ENCODE peak calls at places on chromosomes 5 and 9, in eight cellular contexts. One of them, this sample, is unnamed.

GRCh38 chr9:116064970-116065369 is 88.6 kb upstream of the PAPPA start:
- DNase-seq in mesothelial cell of epicardium: no peak
- DNase-seq in NCI-H460: no peak
- DNase-seq in lower leg skin: no peak
- DNase-seq in HTR-8/SVneo: no peak
- DNase-seq in spleen: no peak
- DNase-seq in dermis microvascular lymphatic vessel endothelial cell: no peak
- DNase-seq in fibroblast of lung: no peak
- DNase-seq in this sample: no peak

GRCh38 chr5:100749771-100750284 is 153.3 kb downstream of the ST8SIA4 start:
- DNase-seq in mesothelial cell of epicardium: no peak
- DNase-seq in NCI-H460: no peak
- DNase-seq in lower leg skin: no peak
- DNase-seq in HTR-8/SVneo: no peak
- DNase-seq in spleen: no peak
- DNase-seq in dermis microvascular lymphatic vessel endothelial cell: no peak
- DNase-seq in fibroblast of lung: no peak
- DNase-seq in this sample: no peak

GRCh38 chr5:54658014-54658413 is 140.5 kb downstream of the SNX18 start:
- DNase-seq in mesothelial cell of epicardium: no peak
- DNase-seq in NCI-H460: no peak
- DNase-seq in lower leg skin: peak
- DNase-seq in HTR-8/SVneo: peak
- DNase-seq in spleen: no peak
- DNase-seq in dermis microvascular lymphatic vessel endothelial cell: peak
- DNase-seq in fibroblast of lung: peak
- DNase-seq in this sample: no peak

GRCh38 chr5:150523472-150524350 is 15.8 kb downstream of the NDST1 start:
- DNase-seq in mesothelial cell of epicardium: no peak
- DNase-seq in NCI-H460: peak
- DNase-seq in lower leg skin: no peak
- DNase-seq in HTR-8/SVneo: peak
- DNase-seq in spleen: no peak
- DNase-seq in dermis microvascular lymphatic vessel endothelial cell: peak
- DNase-seq in fibroblast of lung: peak
- DNase-seq in this sample: no peak

GRCh38 chr9:121280715-121281613 is 13.0 kb downstream of the GSN start:
- DNase-seq in mesothelial cell of epicardium: no peak
- DNase-seq in NCI-H460: no peak
- DNase-seq in lower leg skin: no peak
- DNase-seq in HTR-8/SVneo: no peak
- DNase-seq in spleen: no peak
- DNase-seq in dermis microvascular lymphatic vessel endothelial cell: no peak
- DNase-seq in fibroblast of lung: no peak
- DNase-seq in this sample: no peak

GRCh38 chr5:72325566-72326297 is 5.6 kb downstream of the PTCD2 start:
- DNase-seq in mesothelial cell of epicardium: no peak
- DNase-seq in NCI-H460: no peak
- DNase-seq in lower leg skin: no peak
- DNase-seq in HTR-8/SVneo: no peak
- DNase-seq in spleen: no peak
- DNase-seq in dermis microvascular lymphatic vessel endothelial cell: peak
- DNase-seq in fibroblast of lung: peak
- DNase-seq in this sample: no peak

GRCh38 chr9:37602817-37603216 is 10.4 kb upstream of the TOMM5 start:
- DNase-seq in mesothelial cell of epicardium: no peak
- DNase-seq in NCI-H460: no peak
- DNase-seq in lower leg skin: peak
- DNase-seq in HTR-8/SVneo: no peak
- DNase-seq in spleen: no peak
- DNase-seq in dermis microvascular lymphatic vessel endothelial cell: no peak
- DNase-seq in fibroblast of lung: no peak
- DNase-seq in this sample: no peak

GRCh38 chr9:70574222-70574837 is 159.9 kb upstream of the KLF9 start:
- DNase-seq in mesothelial cell of epicardium: no peak
- DNase-seq in NCI-H460: no peak
- DNase-seq in lower leg skin: no peak
- DNase-seq in HTR-8/SVneo: no peak
- DNase-seq in spleen: no peak
- DNase-seq in dermis microvascular lymphatic vessel endothelial cell: peak
- DNase-seq in fibroblast of lung: peak
- DNase-seq in this sample: no peak

GRCh38 chr5:32163785-32164184 is 10.3 kb downstream of the GOLPH3 start:
- DNase-seq in mesothelial cell of epicardium: no peak
- DNase-seq in NCI-H460: no peak
- DNase-seq in lower leg skin: no peak
- DNase-seq in HTR-8/SVneo: no peak
- DNase-seq in spleen: no peak
- DNase-seq in dermis microvascular lymphatic vessel endothelial cell: no peak
- DNase-seq in fibroblast of lung: no peak
- DNase-seq in this sample: no peak

GRCh38 chr5:32687167-32687831 is 23.8 kb upstream of the NPR3 start:
- DNase-seq in mesothelial cell of epicardium: no peak
- DNase-seq in NCI-H460: no peak
- DNase-seq in lower leg skin: no peak
- DNase-seq in HTR-8/SVneo: no peak
- DNase-seq in spleen: no peak
- DNase-seq in dermis microvascular lymphatic vessel endothelial cell: peak
- DNase-seq in fibroblast of lung: no peak
- DNase-seq in this sample: no peak

GRCh38 chr5:172802585-172803176 is 31.4 kb upstream of the ERGIC1 start:
- DNase-seq in mesothelial cell of epicardium: no peak
- DNase-seq in NCI-H460: no peak
- DNase-seq in lower leg skin: no peak
- DNase-seq in HTR-8/SVneo: no peak
- DNase-seq in spleen: no peak
- DNase-seq in dermis microvascular lymphatic vessel endothelial cell: no peak
- DNase-seq in fibroblast of lung: peak
- DNase-seq in this sample: no peak

GRCh38 chr9:133429641-133430161 is 7.5 kb downstream of the ADAMTS13 start:
- DNase-seq in mesothelial cell of epicardium: peak
- DNase-seq in NCI-H460: no peak
- DNase-seq in lower leg skin: no peak
- DNase-seq in HTR-8/SVneo: peak
- DNase-seq in spleen: peak
- DNase-seq in dermis microvascular lymphatic vessel endothelial cell: peak
- DNase-seq in fibroblast of lung: no peak
- DNase-seq in this sample: no peak

GRCh38 chr5:180178516-180179398 is 30.3 kb downstream of the RASGEF1C start:
- DNase-seq in mesothelial cell of epicardium: no peak
- DNase-seq in NCI-H460: no peak
- DNase-seq in lower leg skin: no peak
- DNase-seq in HTR-8/SVneo: no peak
- DNase-seq in spleen: peak
- DNase-seq in dermis microvascular lymphatic vessel endothelial cell: no peak
- DNase-seq in fibroblast of lung: no peak
- DNase-seq in this sample: no peak

GRCh38 chr5:172284275-172284971 is 859 bp upstream of the UBTD2 start:
- DNase-seq in mesothelial cell of epicardium: peak
- DNase-seq in NCI-H460: no peak
- DNase-seq in lower leg skin: peak
- DNase-seq in HTR-8/SVneo: peak
- DNase-seq in spleen: peak
- DNase-seq in dermis microvascular lymphatic vessel endothelial cell: peak
- DNase-seq in fibroblast of lung: no peak
- DNase-seq in this sample: no peak

GRCh38 chr5:112142769-112143270 is 276.3 kb downstream of the EPB41L4A start:
- DNase-seq in mesothelial cell of epicardium: no peak
- DNase-seq in NCI-H460: no peak
- DNase-seq in lower leg skin: no peak
- DNase-seq in HTR-8/SVneo: no peak
- DNase-seq in spleen: no peak
- DNase-seq in dermis microvascular lymphatic vessel endothelial cell: peak
- DNase-seq in fibroblast of lung: peak
- DNase-seq in this sample: no peak

GRCh38 chr9:124279531-124280175 is 21.9 kb downstream of the NEK6 start:
- DNase-seq in mesothelial cell of epicardium: no peak
- DNase-seq in NCI-H460: no peak
- DNase-seq in lower leg skin: no peak
- DNase-seq in HTR-8/SVneo: no peak
- DNase-seq in spleen: no peak
- DNase-seq in dermis microvascular lymphatic vessel endothelial cell: peak
- DNase-seq in fibroblast of lung: no peak
- DNase-seq in this sample: no peak

GRCh38 chr5:180155331-180155881 is 53.6 kb downstream of the RASGEF1C start:
- DNase-seq in mesothelial cell of epicardium: peak
- DNase-seq in NCI-H460: no peak
- DNase-seq in lower leg skin: peak
- DNase-seq in HTR-8/SVneo: no peak
- DNase-seq in spleen: no peak
- DNase-seq in dermis microvascular lymphatic vessel endothelial cell: no peak
- DNase-seq in fibroblast of lung: no peak
- DNase-seq in this sample: peak

GRCh38 chr9:18463991-18464390 is 10.0 kb upstream of the ADAMTSL1 start:
- DNase-seq in mesothelial cell of epicardium: no peak
- DNase-seq in NCI-H460: no peak
- DNase-seq in lower leg skin: no peak
- DNase-seq in HTR-8/SVneo: no peak
- DNase-seq in spleen: no peak
- DNase-seq in dermis microvascular lymphatic vessel endothelial cell: no peak
- DNase-seq in fibroblast of lung: peak
- DNase-seq in this sample: no peak

GRCh38 chr5:153982206-153982605 is 56.5 kb downstream of the FAM114A2 start:
- DNase-seq in mesothelial cell of epicardium: no peak
- DNase-seq in NCI-H460: no peak
- DNase-seq in lower leg skin: no peak
- DNase-seq in HTR-8/SVneo: no peak
- DNase-seq in spleen: no peak
- DNase-seq in dermis microvascular lymphatic vessel endothelial cell: no peak
- DNase-seq in fibroblast of lung: no peak
- DNase-seq in this sample: no peak

GRCh38 chr9:114386886-114387677 is 700 bp downstream of the AKNA start:
- DNase-seq in mesothelial cell of epicardium: no peak
- DNase-seq in NCI-H460: no peak
- DNase-seq in lower leg skin: no peak
- DNase-seq in HTR-8/SVneo: no peak
- DNase-seq in spleen: peak
- DNase-seq in dermis microvascular lymphatic vessel endothelial cell: peak
- DNase-seq in fibroblast of lung: peak
- DNase-seq in this sample: no peak

GRCh38 chr9:129811967-129812363 is 9.0 kb downstream of the TOR1B start:
- DNase-seq in mesothelial cell of epicardium: no peak
- DNase-seq in NCI-H460: no peak
- DNase-seq in lower leg skin: no peak
- DNase-seq in HTR-8/SVneo: no peak
- DNase-seq in spleen: no peak
- DNase-seq in dermis microvascular lymphatic vessel endothelial cell: no peak
- DNase-seq in fibroblast of lung: no peak
- DNase-seq in this sample: no peak

GRCh38 chr5:16484081-16484480 is 18.5 kb upstream of the ZNF622 start:
- DNase-seq in mesothelial cell of epicardium: no peak
- DNase-seq in NCI-H460: no peak
- DNase-seq in lower leg skin: no peak
- DNase-seq in HTR-8/SVneo: no peak
- DNase-seq in spleen: no peak
- DNase-seq in dermis microvascular lymphatic vessel endothelial cell: no peak
- DNase-seq in fibroblast of lung: no peak
- DNase-seq in this sample: no peak

GRCh38 chr5:43019615-43020293 is 20.4 kb downstream of the ANXA2R start:
- DNase-seq in mesothelial cell of epicardium: no peak
- DNase-seq in NCI-H460: peak
- DNase-seq in lower leg skin: no peak
- DNase-seq in HTR-8/SVneo: no peak
- DNase-seq in spleen: peak
- DNase-seq in dermis microvascular lymphatic vessel endothelial cell: peak
- DNase-seq in fibroblast of lung: peak
- DNase-seq in this sample: no peak

GRCh38 chr9:119284587-119285337 is 84.5 kb downstream of the BRINP1 start:
- DNase-seq in mesothelial cell of epicardium: no peak
- DNase-seq in NCI-H460: no peak
- DNase-seq in lower leg skin: no peak
- DNase-seq in HTR-8/SVneo: no peak
- DNase-seq in spleen: no peak
- DNase-seq in dermis microvascular lymphatic vessel endothelial cell: no peak
- DNase-seq in fibroblast of lung: no peak
- DNase-seq in this sample: no peak

GRCh38 chr5:80481019-80481893 is 6.6 kb upstream of the FAM151B start:
- DNase-seq in mesothelial cell of epicardium: no peak
- DNase-seq in NCI-H460: peak
- DNase-seq in lower leg skin: no peak
- DNase-seq in HTR-8/SVneo: peak
- DNase-seq in spleen: no peak
- DNase-seq in dermis microvascular lymphatic vessel endothelial cell: peak
- DNase-seq in fibroblast of lung: peak
- DNase-seq in this sample: no peak

GRCh38 chr5:123285122-123286011 is 137.8 kb downstream of the CEP120 start:
- DNase-seq in mesothelial cell of epicardium: peak
- DNase-seq in NCI-H460: no peak
- DNase-seq in lower leg skin: no peak
- DNase-seq in HTR-8/SVneo: peak
- DNase-seq in spleen: no peak
- DNase-seq in dermis microvascular lymphatic vessel endothelial cell: no peak
- DNase-seq in fibroblast of lung: peak
- DNase-seq in this sample: no peak

GRCh38 chr5:80246995-80247729 is 8.7 kb downstream of the SERINC5 start:
- DNase-seq in mesothelial cell of epicardium: no peak
- DNase-seq in NCI-H460: peak
- DNase-seq in lower leg skin: peak
- DNase-seq in HTR-8/SVneo: peak
- DNase-seq in spleen: no peak
- DNase-seq in dermis microvascular lymphatic vessel endothelial cell: peak
- DNase-seq in fibroblast of lung: peak
- DNase-seq in this sample: peak

GRCh38 chr5:132471944-132472343 is 18.6 kb downstream of the IRF1 start:
- DNase-seq in mesothelial cell of epicardium: no peak
- DNase-seq in NCI-H460: no peak
- DNase-seq in lower leg skin: no peak
- DNase-seq in HTR-8/SVneo: no peak
- DNase-seq in spleen: peak
- DNase-seq in dermis microvascular lymphatic vessel endothelial cell: no peak
- DNase-seq in fibroblast of lung: no peak
- DNase-seq in this sample: no peak

GRCh38 chr5:68037541-68037940 is 178.0 kb upstream of the PIK3R1 start:
- DNase-seq in mesothelial cell of epicardium: no peak
- DNase-seq in NCI-H460: no peak
- DNase-seq in lower leg skin: no peak
- DNase-seq in HTR-8/SVneo: no peak
- DNase-seq in spleen: no peak
- DNase-seq in dermis microvascular lymphatic vessel endothelial cell: no peak
- DNase-seq in fibroblast of lung: peak
- DNase-seq in this sample: no peak